ENCODE peak calls at places on chromosomes 13 and 19, in five cellular contexts. R is cardiac fibroblast, H is kidney epithelial cell, K is Right ventricle myocardium superior, T is AML-193. J is an unnamed sample.

GRCh38 chr19:44649578-44650145 is 6.0 kb downstream of the PVR start:
- DNase-seq in R (no peak), H (no peak), K (no peak), T (no peak), J (no peak)

GRCh38 chr19:10593820-10594637 is 6.9 kb upstream of the AP1M2 start:
- DNase-seq in R (no peak), H (no peak), K (peak), T (no peak), J (peak)

GRCh38 chr19:40321566-40322270 is 26.5 kb downstream of the C19orf47 start:
- DNase-seq in R (no peak), H (no peak), K (no peak), T (no peak), J (no peak)

GRCh38 chr19:38727868-38728660 is 16.2 kb downstream of the CAPN12 start:
- DNase-seq in R (peak), H (no peak), K (peak), T (no peak), J (no peak)

GRCh38 chr13:32214073-32214472 is 101.1 kb downstream of the ZAR1L start:
- DNase-seq in R (no peak), H (no peak), K (no peak), T (no peak), J (no peak)

GRCh38 chr13:43815204-43815603 is 28.4 kb upstream of the ENOX1 start:
- DNase-seq in R (peak), H (no peak), K (no peak), T (no peak), J (no peak)

GRCh38 chr13:108463365-108463764 is 166.0 kb upstream of the MYO16 start:
- DNase-seq in R (peak), H (peak), K (no peak), T (no peak), J (peak)

GRCh38 chr19:38736036-38736412 is 8.2 kb downstream of the CAPN12 start:
- DNase-seq in R (no peak), H (no peak), K (peak), T (peak), J (no peak)

GRCh38 chr19:47725759-47726401 is 12.7 kb downstream of the EHD2 start:
- DNase-seq in R (no peak), H (no peak), K (no peak), T (no peak), J (no peak)

GRCh38 chr13:73985789-73986188 is 148.4 kb downstream of the KLF12 start:
- DNase-seq in R (no peak), H (no peak), K (no peak), T (no peak), J (no peak)

GRCh38 chr19:43880483-43880882 is 53.4 kb downstream of the ZNF283 start:
- DNase-seq in R (no peak), H (no peak), K (no peak), T (no peak), J (no peak)

GRCh38 chr13:93558637-93559036 is 332.0 kb downstream of the GPC6 start:
- DNase-seq in R (no peak), H (no peak), K (no peak), T (no peak), J (no peak)

GRCh38 chr19:8403820-8404109 is 9.3 kb upstream of the MARCHF2 start:
- DNase-seq in R (no peak), H (no peak), K (no peak), T (no peak), J (no peak)

GRCh38 chr13:85503797-85504196 is 295.4 kb downstream of the SLITRK6 start:
- DNase-seq in R (peak), H (no peak), K (no peak), T (no peak), J (no peak)

GRCh38 chr13:75566658-75567057 is 17.1 kb downstream of the UCHL3 start:
- DNase-seq in R (peak), H (no peak), K (no peak), T (peak), J (peak)

GRCh38 chr19:21586341-21587116 is 81.1 kb downstream of the ZNF429 start:
- DNase-seq in R (no peak), H (no peak), K (peak), T (no peak), J (no peak)

GRCh38 chr13:26246154-26246553 is 7.8 kb upstream of the CDK8 start:
- DNase-seq in R (no peak), H (no peak), K (no peak), T (no peak), J (no peak)

GRCh38 chr13:49967456-49967855 is 29.4 kb upstream of the TRIM13 start:
- DNase-seq in R (no peak), H (no peak), K (no peak), T (no peak), J (no peak)

GRCh38 chr13:27038323-27038722 is 133.3 kb downstream of the USP12 start:
- DNase-seq in R (peak), H (peak), K (no peak), T (no peak), J (no peak)

GRCh38 chr19:771332-771785 is 20.4 kb downstream of the MISP start:
- DNase-seq in R (peak), H (no peak), K (no peak), T (peak), J (no peak)

GRCh38 chr13:40352385-40352778 is 314.1 kb downstream of the FOXO1 start:
- DNase-seq in R (peak), H (no peak), K (peak), T (no peak), J (peak)

GRCh38 chr13:76516013-76516412 is 370.2 kb downstream of the KCTD12 start:
- DNase-seq in R (peak), H (no peak), K (no peak), T (no peak), J (no peak)

GRCh38 chr19:4477034-4477801 is 5.1 kb downstream of the HDGFL2 start:
- DNase-seq in R (no peak), H (no peak), K (no peak), T (no peak), J (no peak)

GRCh38 chr13:73993661-73994060 is 140.5 kb downstream of the KLF12 start:
- DNase-seq in R (no peak), H (no peak), K (no peak), T (no peak), J (no peak)

GRCh38 chr19:51359294-51359693 is 6.9 kb downstream of the ETFB start:
- DNase-seq in R (peak), H (no peak), K (no peak), T (no peak), J (no peak)

GRCh38 chr13:98365291-98365690 is 188.2 kb upstream of the RNF113B start:
- DNase-seq in R (no peak), H (no peak), K (no peak), T (no peak), J (no peak)

GRCh38 chr19:15276620-15277019 is 44.4 kb upstream of the EPHX3 start:
- DNase-seq in R (no peak), H (no peak), K (no peak), T (no peak), J (no peak)

GRCh38 chr13:22095794-22096193 is 424.9 kb downstream of the FGF9 start:
- DNase-seq in R (no peak), H (no peak), K (no peak), T (no peak), J (no peak)

GRCh38 chr19:35168261-35168660 is 13.7 kb downstream of the FXYD5 start:
- DNase-seq in R (no peak), H (no peak), K (no peak), T (no peak), J (no peak)

GRCh38 chr19:49997709-49998108 is 27.5 kb downstream of the VRK3 start:
- DNase-seq in R (peak), H (no peak), K (no peak), T (peak), J (peak)

GRCh38 chr19:54418030-54418929 is 3.0 kb downstream of the TTYH1 start:
- DNase-seq in R (peak), H (no peak), K (no peak), T (peak), J (peak)

GRCh38 chr13:47803131-47803530 is 197.9 kb downstream of the SUCLA2 start:
- DNase-seq in R (no peak), H (no peak), K (no peak), T (no peak), J (no peak)

GRCh38 chr19:35501684-35502083 is 11.4 kb upstream of the KRTDAP start:
- DNase-seq in R (no peak), H (no peak), K (no peak), T (no peak), J (no peak)

GRCh38 chr13:107322228-107322627 is 754.3 kb upstream of the ARGLU1 start:
- DNase-seq in R (no peak), H (no peak), K (no peak), T (no peak), J (no peak)

GRCh38 chr13:79435549-79435948 is 29.5 kb upstream of the RBM26 start:
- DNase-seq in R (peak), H (no peak), K (no peak), T (no peak), J (no peak)

J was measured in Ammon's horn.